ENCODE peak calls at places on chromosomes 7 and 10, in six cellular contexts. N is body of pancreas, P is H9, W is esophagus muscularis mucosa, I is aorta, G is neuronal stem cell. U is an unnamed sample.

GRCh38 chr10:44864042-44864436 is 47.1 kb upstream of the TMEM72 start:
- DNase-seq in N (peak), P (peak), G (peak), W (no peak), I (no peak), U (no peak)

GRCh38 chr7:37698271-37698670 is 14.7 kb downstream of the GPR141 start:
- DNase-seq in N (no peak), I (no peak), W (no peak), P (no peak), G (no peak), U (no peak)

GRCh38 chr7:17444673-17445072 is 146.2 kb downstream of the AHR start:
- DNase-seq in N (no peak), G (no peak), P (no peak), I (no peak), W (no peak), U (no peak)

GRCh38 chr7:157255201-157255606 is 81.6 kb upstream of the DNAJB6 start:
- DNase-seq in N (no peak), I (no peak), W (no peak), G (no peak), P (no peak), U (no peak)

GRCh38 chr7:98719396-98719795 is 102.3 kb downstream of the NPTX2 start:
- DNase-seq in N (no peak), I (no peak), G (no peak), P (no peak), W (no peak), U (no peak)

GRCh38 chr7:1087952-1088920 is at the start of gene GPER1:
- DNase-seq in N (peak), P (peak), G (peak), I (peak), W (peak), U (peak)

GRCh38 chr10:57898231-57898630 is 369.5 kb downstream of the IPMK start:
- DNase-seq in I (no peak), W (no peak), N (peak), G (no peak), P (peak), U (no peak)

GRCh38 chr10:73060738-73061635 is 35.7 kb downstream of the P4HA1 start:
- DNase-seq in P (no peak), I (no peak), W (no peak), G (peak), N (no peak), U (no peak)

GRCh38 chr10:121647401-121647800 is 49.2 kb upstream of the FGFR2 start:
- DNase-seq in G (no peak), W (no peak), P (no peak), I (no peak), N (no peak), U (no peak)

GRCh38 chr7:16850772-16851466 is 30.9 kb downstream of the AGR3 start:
- DNase-seq in W (no peak), N (no peak), G (no peak), I (no peak), P (no peak), U (no peak)

DNA sequence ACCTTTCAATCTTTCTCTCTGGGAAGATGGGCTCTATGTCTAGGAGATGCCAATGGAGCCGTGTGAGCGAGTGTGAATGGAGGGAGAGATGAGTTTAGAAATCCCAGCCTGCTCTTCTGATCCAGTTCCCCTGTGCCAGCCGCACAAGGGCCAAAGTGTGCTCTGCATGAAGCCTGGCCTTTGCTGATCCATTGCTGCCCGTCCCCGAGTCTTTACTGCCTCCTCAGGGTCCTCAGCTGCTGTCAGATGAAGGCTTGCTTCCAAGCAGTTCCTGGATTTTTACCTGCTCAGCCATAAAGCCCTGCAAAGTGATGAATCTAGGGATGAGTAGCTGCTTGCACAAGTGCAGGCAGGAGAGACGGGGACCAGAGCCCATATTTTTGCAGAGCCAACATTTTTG is 115.9 kb downstream of the ZMIZ1 start:
- DNase-seq in I (no peak), G (no peak), P (no peak), N (no peak), W (no peak), U (no peak)
- H3K27ac ChIP-seq in I (peak), G (no peak), P (no peak), N (peak), W (peak), U (peak)

GRCh38 chr10:113983552-113983951 is 60.1 kb upstream of the ADRB1 start:
- DNase-seq in G (no peak), W (no peak), P (no peak), N (no peak), I (no peak), U (no peak)

GRCh38 chr10:113980408-113981087 is 63.1 kb upstream of the ADRB1 start:
- DNase-seq in G (no peak), I (no peak), W (no peak), N (no peak), P (no peak), U (no peak)

GRCh38 chr10:113979378-113979777 is 64.3 kb upstream of the ADRB1 start:
- DNase-seq in P (no peak), N (no peak), I (no peak), W (no peak), G (no peak), U (no peak)

GRCh38 chr10:113982745-113983144 is 60.9 kb upstream of the ADRB1 start:
- DNase-seq in G (no peak), W (no peak), N (peak), I (no peak), P (no peak), U (peak)

GRCh38 chr10:113982296-113982695 is 61.4 kb upstream of the ADRB1 start:
- DNase-seq in W (no peak), P (no peak), G (no peak), I (no peak), N (no peak), U (no peak)
- H3K27ac ChIP-seq in W (no peak), P (no peak), G (no peak), I (no peak), N (peak), U (peak)

GRCh38 chr7:130900471-130901076 is 166.6 kb upstream of the KLF14 start:
- DNase-seq in G (no peak), I (no peak), W (no peak), P (no peak), N (no peak), U (no peak)
- H3K27ac ChIP-seq in G (no peak), I (peak), W (peak), P (no peak), N (peak), U (peak)

GRCh38 chr10:14742382-14742781 is 32.3 kb downstream of the FAM107B start:
- DNase-seq in I (no peak), G (no peak), N (no peak), P (no peak), W (no peak), U (no peak)
- H3K27ac ChIP-seq in I (no peak), G (no peak), N (peak), P (no peak), W (no peak), U (no peak)

GRCh38 chr7:22452142-22452763 is 47.7 kb downstream of the STEAP1B start:
- DNase-seq in I (no peak), P (peak), N (peak), W (no peak), G (peak), U (peak)
- H3K27ac ChIP-seq in I (no peak), P (no peak), N (no peak), W (no peak), G (no peak), U (no peak)

GRCh38 chr7:124722292-124722691 is 43.3 kb downstream of the GPR37 start:
- DNase-seq in P (no peak), G (no peak), W (no peak), I (no peak), N (no peak), U (no peak)
- H3K27ac ChIP-seq in P (no peak), G (no peak), W (peak), I (no peak), N (no peak), U (no peak)

GRCh38 chr7:101100858-101101847 is 15.9 kb downstream of the TRIM56 start:
- DNase-seq in I (no peak), N (no peak), W (no peak), G (no peak), P (no peak), U (no peak)
- H3K27ac ChIP-seq in I (peak), N (no peak), W (peak), G (no peak), P (no peak), U (peak)

GRCh38 chr10:70297224-70297623 is 13.4 kb upstream of the NPFFR1 start:
- DNase-seq in N (no peak), P (no peak), I (no peak), W (no peak), G (no peak), U (no peak)

GRCh38 chr10:70295946-70296345 is 12.1 kb upstream of the NPFFR1 start:
- DNase-seq in G (no peak), P (no peak), N (no peak), W (no peak), I (no peak), U (no peak)

GRCh38 chr10:70295321-70295720 is 11.5 kb upstream of the NPFFR1 start:
- DNase-seq in N (peak), I (no peak), P (no peak), G (no peak), W (no peak), U (no peak)

GRCh38 chr10:70293169-70293813 is 9.5 kb upstream of the NPFFR1 start:
- DNase-seq in W (no peak), G (no peak), I (no peak), N (no peak), P (no peak), U (no peak)

DNA sequence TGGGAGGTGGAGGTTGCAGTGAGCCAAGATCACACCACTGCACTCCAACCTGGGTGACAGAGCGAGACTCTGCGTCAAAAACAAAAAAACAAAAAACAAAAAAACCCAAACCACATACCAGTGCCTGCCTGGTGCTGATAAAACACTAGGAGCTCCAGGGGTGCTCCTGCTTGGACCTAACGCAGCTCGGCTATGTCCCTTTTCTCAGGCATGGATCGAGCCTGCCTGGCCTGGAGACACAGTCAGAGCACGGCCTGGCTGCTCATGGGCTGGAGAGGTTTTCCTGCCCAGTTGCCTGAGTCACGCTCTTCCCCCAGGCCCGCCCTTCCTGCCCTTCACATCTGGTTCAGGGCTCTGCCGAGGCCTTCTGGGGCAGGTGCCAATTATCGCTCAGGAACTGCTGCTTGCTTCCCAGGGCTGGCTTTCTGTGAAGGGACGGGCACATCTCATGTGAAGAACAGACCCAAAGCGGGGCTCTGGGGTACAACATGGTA is 12.6 kb upstream of the NPFFR1 start:
- DNase-seq in N (peak), W (peak), G (no peak), I (peak), P (peak), U (no peak)
- H3K27ac ChIP-seq in N (peak), W (peak), G (no peak), I (peak), P (no peak), U (peak)

U was measured in prostate gland.